ENCODE peak calls at places on chromosomes 11 and 22, in five cellular contexts. T is stomach, J is prostate gland, I is GM23338, H is neuronal stem cell. X is an unnamed sample. For H3K27me3 and H3K4me1, the result is how much of the 10 kb centered on the place peaks cover.

GRCh38 chr11:2445107-2445947 is 519 bp downstream of the KCNQ1 start:
- DNase-seq in T (peak), J (no peak), I (peak), H (no peak), X (no peak)

GRCh38 chr11:56624661-56625110 is 10.0 kb upstream of the OR5M1 start:
- DNase-seq in T (no peak), J (peak), I (peak), H (peak), X (no peak)

GRCh38 chr22:30747493-30747892 is 52.8 kb downstream of the OSBP2 start:
- DNase-seq in T (no peak), J (no peak), I (no peak), H (no peak), X (no peak)

GRCh38 chr11:129950319-129951034 is 52.2 kb downstream of the PRDM10 start:
- DNase-seq in T (no peak), J (peak), I (no peak), H (no peak), X (no peak)

GRCh38 chr11:61883947-61884346 is 7.4 kb downstream of the FADS3 start:
- DNase-seq in T (no peak), J (no peak), I (no peak), H (no peak), X (no peak)

GRCh38 chr22:41683052-41683451 is 5.6 kb downstream of the SNU13 start:
- DNase-seq in T (no peak), J (no peak), I (no peak), H (no peak), X (no peak)

GRCh38 chr11:34811858-34812257 is 104.3 kb downstream of the APIP start:
- DNase-seq in T (no peak), J (no peak), I (no peak), H (no peak), X (no peak)

GRCh38 chr11:6693342-6694228 is 10.4 kb upstream of the MRPL17 start:
- DNase-seq in T (no peak), J (no peak), I (no peak), H (no peak), X (no peak)

DNA sequence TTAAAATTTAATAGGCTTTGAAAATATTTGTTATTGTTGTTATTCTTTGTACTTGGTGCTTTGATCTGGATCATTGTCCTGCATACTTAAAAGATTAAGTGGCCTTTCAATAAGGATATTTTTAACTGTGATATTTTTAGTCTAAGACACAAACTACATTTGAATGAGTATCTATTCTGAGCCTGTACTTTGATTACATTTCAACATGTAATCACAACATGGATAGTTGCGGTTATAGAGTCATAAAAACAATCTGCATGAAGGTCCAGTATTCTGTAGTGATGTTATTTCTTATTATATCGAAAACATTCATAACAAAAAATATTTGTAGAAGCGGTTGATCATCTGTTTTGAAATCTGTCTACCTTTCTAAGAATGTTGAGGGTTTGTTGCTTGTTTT is 58.6 kb downstream of the HIPK3 start:
- DNase-seq in T (no peak), J (no peak), I (no peak), H (no peak), X (no peak)
- H3K4me3 ChIP-seq in T (no peak), J (no peak), I (no peak), H (no peak), X (no peak)

GRCh38 chr11:124753207-124753606 is 1.2 kb upstream of the VSIG2 start:
- DNase-seq in T (no peak), J (no peak), I (no peak), H (no peak), X (no peak)

GRCh38 chr11:124752471-124753100 is 531 bp upstream of the VSIG2 start:
- DNase-seq in T (no peak), J (no peak), I (peak), H (no peak), X (no peak)

GRCh38 chr11:124754309-124754708 is 2.3 kb upstream of the VSIG2 start:
- DNase-seq in T (no peak), J (no peak), I (no peak), H (no peak), X (no peak)

GRCh38 chr11:124754710-124755109 is 2.7 kb upstream of the VSIG2 start:
- DNase-seq in T (no peak), J (no peak), I (no peak), H (no peak), X (no peak)

GRCh38 chr11:124753624-124754023 is 1.6 kb upstream of the VSIG2 start:
- DNase-seq in T (no peak), J (no peak), I (no peak), H (no peak), X (no peak)
- H3K27me3 ChIP-seq in T (under half), J (under half), I (half or more), H (under half), X (under half)

DNA sequence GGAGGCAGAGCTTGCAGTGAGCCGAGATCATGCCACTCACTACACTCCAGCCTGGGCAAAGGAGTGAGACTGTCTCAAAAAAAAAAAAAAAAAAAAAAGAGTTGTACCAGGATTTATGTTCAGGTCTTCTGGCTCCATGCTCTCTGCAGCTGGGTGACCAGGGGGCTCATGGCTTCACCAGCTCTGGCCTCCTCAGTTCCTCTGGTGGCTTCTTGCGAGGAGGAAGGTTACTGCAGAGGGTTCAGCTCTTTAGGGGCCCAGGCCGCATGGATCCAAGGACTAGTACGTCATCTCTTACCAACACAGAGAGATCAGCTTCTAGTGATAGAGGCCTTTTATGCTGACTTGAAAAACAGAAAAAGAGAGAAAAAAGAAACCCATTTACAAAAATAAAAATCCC is 13.5 kb downstream of the ZBTB16 start:
- DNase-seq in T (no peak), J (no peak), I (no peak), H (no peak), X (no peak)
- H3K4me1 ChIP-seq in T (half or more), J (under half), I (under half), H (under half), X (under half)

GRCh38 chr22:38314140-38314991 is 2.9 kb downstream of the CSNK1E start:
- DNase-seq in T (no peak), J (no peak), I (peak), H (no peak), X (no peak)
- H3K4me3 ChIP-seq in T (peak), J (peak), I (peak), H (peak), X (no peak)

DNA sequence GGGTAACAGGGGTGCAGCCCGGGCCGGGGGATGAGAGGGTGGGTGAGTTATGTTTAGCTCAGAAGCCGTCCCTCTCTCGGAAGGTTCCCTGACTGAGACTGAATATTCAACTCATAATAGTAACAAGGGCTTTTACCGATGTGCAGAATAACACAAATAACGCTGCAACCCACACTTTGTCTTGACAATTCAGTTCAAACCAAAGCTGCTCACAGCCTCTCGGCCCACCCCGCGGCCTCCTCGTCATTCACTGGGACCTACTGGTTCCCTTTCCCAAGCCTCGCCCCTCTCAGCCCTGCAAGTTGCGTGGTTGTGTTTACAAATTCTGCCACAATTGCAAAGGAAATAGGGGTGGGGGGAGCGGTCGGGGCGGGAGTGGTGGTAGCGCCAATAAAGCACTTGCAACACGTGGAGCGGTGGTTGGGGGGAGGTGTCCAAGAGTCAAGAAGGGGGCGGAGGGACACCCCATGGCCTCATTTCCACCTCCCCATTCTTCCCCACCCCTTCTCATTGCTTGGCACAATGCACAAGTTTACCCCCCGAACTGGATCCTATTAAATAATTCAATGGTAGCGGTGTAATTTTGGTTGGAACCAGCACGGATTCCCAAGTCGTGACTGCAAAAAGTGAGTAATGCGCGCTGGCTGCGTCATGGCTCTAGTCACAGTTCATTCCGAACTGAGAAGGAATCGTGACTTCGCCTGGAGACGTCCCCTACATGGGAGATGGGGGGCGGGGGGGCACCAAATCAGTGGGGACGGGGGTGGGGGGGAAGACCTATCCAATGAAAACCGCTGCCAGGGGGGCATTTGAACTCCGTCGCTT is 102.0 kb upstream of the HSD17B12 start:
- DNase-seq in T (no peak), J (no peak), I (peak), H (no peak), X (no peak)
- H3K27me3 ChIP-seq in T (half or more), J (under half), I (half or more), H (half or more), X (half or more)

DNA sequence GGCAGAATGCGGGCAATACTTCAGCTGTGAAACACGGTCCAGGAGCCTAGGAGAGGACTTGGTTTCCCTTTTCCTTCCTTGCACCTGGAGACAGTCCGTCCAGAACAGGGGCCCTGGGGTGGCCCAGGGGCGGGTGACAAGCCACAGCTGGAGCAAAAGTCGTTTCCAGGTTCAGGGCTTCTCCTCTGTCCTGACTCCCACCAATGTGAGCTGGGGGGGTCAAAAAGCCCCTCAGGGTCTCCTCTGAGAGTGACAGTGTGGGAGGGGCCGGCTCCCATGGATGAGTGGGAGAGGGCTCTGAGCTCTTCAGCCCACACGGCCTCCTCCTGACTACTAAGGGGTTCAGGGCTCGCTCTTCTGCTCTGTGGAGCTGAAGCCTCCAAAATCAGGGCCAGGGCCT is 20.1 kb upstream of the ARFGAP3 start:
- DNase-seq in T (no peak), J (no peak), I (no peak), H (no peak), X (no peak)
- H3K4me1 ChIP-seq in T (under half), J (under half), I (under half), H (under half), X (under half)

DNA sequence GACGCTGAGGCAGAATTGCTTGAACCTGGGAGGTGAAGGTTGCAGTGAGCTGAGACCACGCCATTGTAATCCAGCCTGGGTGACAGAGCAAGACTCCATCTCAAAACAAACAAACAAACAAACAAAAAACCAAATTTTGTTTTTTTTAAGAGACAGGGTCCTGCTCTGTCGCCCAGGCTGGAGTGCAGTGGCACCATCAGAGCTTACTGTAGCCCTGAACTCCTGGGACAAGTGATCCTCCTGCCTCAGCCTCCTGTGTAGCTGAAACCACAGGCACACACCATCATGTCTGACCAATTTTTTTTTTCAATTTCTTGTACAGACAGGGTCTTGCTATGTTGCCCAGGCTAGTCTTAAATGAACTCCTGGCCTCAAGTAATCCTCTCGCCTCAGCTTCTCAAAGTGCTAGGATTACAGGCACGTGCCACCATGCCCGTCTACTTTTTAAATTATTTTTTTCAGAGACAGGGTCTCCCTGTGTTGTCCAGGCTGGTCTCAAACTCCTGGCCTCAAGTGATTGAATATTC is 13.2 kb upstream of the PPM1F start:
- DNase-seq in T (no peak), J (no peak), I (no peak), H (no peak), X (no peak)
- H3K4me3 ChIP-seq in T (no peak), J (no peak), I (no peak), H (no peak), X (no peak)

GRCh38 chr11:18802381-18803257 is 11.0 kb upstream of the PTPN5 start:
- DNase-seq in T (peak), J (peak), I (peak), H (peak), X (no peak)
- H3K27me3 ChIP-seq in T (under half), J (under half), I (under half), H (under half), X (under half)